ENCODE peak calls at places on chromosomes 3 and 15, in seven cellular contexts. J, Q, H, N, P, F and E are unnamed samples.

GRCh38 chr3:157290761-157291160 is 130.8 kb upstream of the CCNL1 start:
- DNase-seq in N (no peak), F (no peak), H (no peak), P (no peak), J (no peak), Q (no peak), E (no peak)

GRCh38 chr15:75231836-75232235 is 26.3 kb upstream of the GOLGA6C start:
- DNase-seq in Q (no peak), J (no peak), N (no peak), F (no peak), P (no peak), H (no peak), E (no peak)

GRCh38 chr15:75639709-75640482 is at the start of gene IMP3:
- DNase-seq in P (peak), Q (peak), F (peak), H (peak), J (peak), N (peak), E (peak)

GRCh38 chr15:28918141-28918983 is 32.6 kb downstream of the APBA2 start:
- DNase-seq in Q (no peak), H (no peak), P (no peak), J (no peak), N (no peak), F (peak), E (no peak)

GRCh38 chr3:107432013-107432515 is 54.8 kb downstream of the CCDC54 start:
- DNase-seq in P (no peak), N (peak), Q (no peak), F (no peak), H (no peak), J (no peak), E (no peak)

GRCh38 chr3:55246016-55246415 is 241.1 kb downstream of the WNT5A start:
- DNase-seq in H (no peak), Q (no peak), N (no peak), P (no peak), F (no peak), J (no peak), E (no peak)

GRCh38 chr15:100692671-100693070 is 90.3 kb downstream of the ASB7 start:
- DNase-seq in P (no peak), H (no peak), Q (no peak), J (no peak), N (no peak), F (no peak), E (no peak)

GRCh38 chr15:77266708-77267387 is 153.1 kb downstream of the PEAK1 start:
- DNase-seq in H (no peak), J (no peak), F (no peak), Q (no peak), N (no peak), P (peak), E (no peak)

GRCh38 chr3:112793311-112794081 is 53.2 kb downstream of the CD200R1L start:
- DNase-seq in Q (no peak), J (no peak), N (no peak), P (no peak), F (no peak), H (no peak), E (no peak)

GRCh38 chr3:18772699-18773305 is 347.7 kb upstream of the SATB1 start:
- DNase-seq in N (no peak), H (no peak), J (no peak), Q (no peak), P (no peak), F (no peak), E (no peak)

GRCh38 chr3:197750863-197751737 is 1.4 kb downstream of the FYTTD1 start:
- DNase-seq in J (peak), N (peak), H (peak), F (peak), P (peak), Q (peak), E (peak)

GRCh38 chr3:152100491-152101086 is 168.1 kb upstream of the MBNL1 start:
- DNase-seq in P (peak), J (no peak), N (no peak), F (no peak), H (no peak), Q (no peak), E (no peak)

GRCh38 chr15:25762015-25762662 is 101.0 kb downstream of the ATP10A start:
- DNase-seq in Q (no peak), N (no peak), J (no peak), F (no peak), P (no peak), H (no peak), E (no peak)

GRCh38 chr3:97235611-97236315 is 421.4 kb downstream of the EPHA6 start:
- DNase-seq in Q (no peak), P (peak), F (no peak), N (no peak), J (no peak), H (no peak), E (no peak)

GRCh38 chr3:132283440-132283839 is 33.8 kb upstream of the ACP3 start:
- DNase-seq in P (peak), Q (no peak), H (peak), J (no peak), F (no peak), N (no peak), E (no peak)

GRCh38 chr15:40793216-40793989 is 13.5 kb upstream of the ZFYVE19 start:
- DNase-seq in F (no peak), N (peak), H (no peak), Q (no peak), J (no peak), P (peak), E (no peak)

GRCh38 chr3:80771085-80771484 is 990.4 kb downstream of the GBE1 start:
- DNase-seq in Q (no peak), N (no peak), P (no peak), F (no peak), H (no peak), J (no peak), E (no peak)

GRCh38 chr15:41512512-41513281 is 930 bp downstream of the LTK start:
- DNase-seq in F (no peak), N (no peak), J (no peak), P (no peak), H (no peak), Q (no peak), E (no peak)

GRCh38 chr3:48493203-48493501 is 10.8 kb downstream of the SHISA5 start:
- DNase-seq in H (no peak), Q (no peak), P (no peak), F (no peak), J (peak), N (no peak), E (no peak)

GRCh38 chr3:38834110-38834509 is 18.1 kb upstream of the SCN10A start:
- DNase-seq in F (no peak), P (no peak), N (no peak), H (no peak), Q (no peak), J (peak), E (no peak)

GRCh38 chr15:32677238-32677750 is 35.8 kb downstream of the SCG5 start:
- DNase-seq in Q (no peak), F (no peak), P (no peak), H (no peak), N (no peak), J (no peak), E (no peak)

GRCh38 chr15:79675982-79676381 is 220.8 kb downstream of the MTHFS start:
- DNase-seq in F (no peak), H (no peak), J (no peak), N (no peak), P (no peak), Q (no peak), E (no peak)

GRCh38 chr15:39269821-39270220 is 311.1 kb upstream of the THBS1 start:
- DNase-seq in H (no peak), P (no peak), F (no peak), N (no peak), Q (no peak), J (no peak), E (no peak)

GRCh38 chr3:81352867-81353266 is 408.6 kb downstream of the GBE1 start:
- DNase-seq in H (peak), N (no peak), Q (no peak), P (no peak), J (no peak), F (no peak), E (no peak)

GRCh38 chr15:90594297-90594696 is 64.6 kb downstream of the CRTC3 start:
- DNase-seq in N (peak), P (no peak), J (peak), Q (peak), F (peak), H (peak), E (no peak)

GRCh38 chr3:192467230-192468186 is 259.8 kb downstream of the FGF12 start:
- DNase-seq in P (peak), H (peak), Q (peak), N (peak), J (no peak), F (peak), E (peak)

GRCh38 chr15:32029862-32030781 is at the start of gene CHRNA7:
- DNase-seq in F (peak), P (no peak), Q (no peak), J (peak), N (peak), H (peak), E (peak)

GRCh38 chr3:113910966-113911365 is 36.8 kb upstream of the ZDHHC23 start:
- DNase-seq in J (no peak), H (no peak), P (no peak), Q (no peak), N (no peak), F (no peak), E (no peak)

GRCh38 chr3:99699841-99700240 is 61.4 kb downstream of the COL8A1 start:
- DNase-seq in J (no peak), F (no peak), Q (no peak), P (no peak), N (no peak), H (no peak), E (no peak)

GRCh38 chr3:4980229-4981159 is 1.3 kb downstream of the BHLHE40 start:
- DNase-seq in Q (peak), P (peak), H (peak), F (peak), N (peak), J (peak), E (peak)

GRCh38 chr3:161415506-161416231 is 44.4 kb upstream of the SPTSSB start:
- DNase-seq in N (peak), Q (no peak), J (no peak), H (no peak), F (no peak), P (peak), E (no peak)

GRCh38 chr3:189466004-189466403 is 165.2 kb upstream of the TP63 start:
- DNase-seq in N (no peak), J (no peak), P (peak), Q (no peak), F (no peak), H (no peak), E (no peak)

GRCh38 chr3:184690236-184690883 is 21.5 kb downstream of the MAGEF1 start:
- DNase-seq in P (no peak), Q (no peak), H (no peak), J (no peak), N (no peak), F (no peak), E (no peak)

GRCh38 chr3:8767667-8768363 is 1.6 kb downstream of the OXTR start:
- DNase-seq in F (no peak), H (no peak), Q (no peak), J (no peak), N (peak), P (no peak), E (peak)

GRCh38 chr3:42544492-42545283 is 37.1 kb downstream of the SEC22C start:
- DNase-seq in H (no peak), F (peak), N (peak), Q (no peak), J (no peak), P (peak), E (no peak)

GRCh38 chr15:62541250-62541649 is 376.2 kb upstream of the C2CD4B start:
- DNase-seq in N (no peak), P (no peak), H (no peak), J (no peak), F (no peak), Q (no peak), E (no peak)

GRCh38 chr3:108132727-108133373 is 42.0 kb upstream of the CD47 start:
- DNase-seq in P (peak), N (no peak), J (no peak), Q (no peak), H (no peak), F (no peak), E (no peak)

GRCh38 chr3:50627407-50628051 is 10.6 kb downstream of the MAPKAPK3 start:
- DNase-seq in N (no peak), J (no peak), F (peak), H (peak), Q (no peak), P (peak), E (no peak)
- H3K27ac ChIP-seq in N (no peak), J (peak), F (no peak), H (no peak), Q (no peak), P (peak), E (no peak)

GRCh38 chr15:70855764-70856163 is 1.8 kb upstream of the LARP6 start:
- DNase-seq in H (no peak), P (no peak), Q (no peak), N (no peak), F (no peak), J (no peak), E (no peak)
- H3K27ac ChIP-seq in H (peak), P (peak), Q (no peak), N (no peak), F (peak), J (no peak), E (peak)

DNA sequence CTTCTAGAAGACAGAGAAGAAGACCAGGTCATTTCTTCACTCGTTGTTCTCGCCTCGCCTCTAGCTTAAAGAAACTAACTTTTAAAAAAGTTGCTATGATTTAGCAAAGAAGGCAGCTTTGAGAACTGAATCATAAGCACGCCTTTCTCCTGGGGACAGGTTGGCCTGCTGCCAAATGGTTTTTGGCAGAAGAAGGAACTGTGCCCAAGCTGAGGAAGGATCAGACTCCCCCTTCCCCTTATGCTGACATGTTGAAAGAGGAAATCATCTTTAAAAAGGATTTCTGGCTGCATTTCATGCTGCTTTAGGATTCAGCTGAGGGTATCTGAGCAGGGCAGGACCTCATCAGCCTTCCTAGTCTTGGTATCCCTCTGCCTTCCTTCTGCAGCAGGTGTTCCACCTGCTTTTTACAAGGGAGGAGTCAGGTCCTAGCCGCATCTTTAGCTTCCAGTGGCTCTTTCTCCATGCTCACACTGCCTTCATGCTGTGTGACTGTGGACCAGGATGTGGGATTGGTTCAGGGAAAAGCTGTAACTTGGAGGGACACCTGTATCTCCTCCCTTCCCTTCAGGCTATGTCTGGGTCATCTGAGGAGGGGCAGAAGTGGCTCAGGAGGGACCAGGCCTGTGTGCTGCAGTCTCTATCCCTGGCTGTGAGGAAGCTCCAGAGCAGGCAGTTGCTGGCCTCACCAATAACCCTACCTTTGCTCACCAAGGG is 34.1 kb upstream of the HACD2 start:
- DNase-seq in H (peak), P (peak), J (no peak), N (peak), F (peak), Q (no peak), E (peak)
- H3K27ac ChIP-seq in H (peak), P (peak), J (no peak), N (no peak), F (peak), Q (no peak), E (peak)

GRCh38 chr3:37509069-37509468 is 334.7 kb upstream of the LRRFIP2 start:
- DNase-seq in P (no peak), H (no peak), F (no peak), Q (no peak), J (no peak), N (no peak), E (no peak)
- H3K27ac ChIP-seq in P (no peak), H (no peak), F (no peak), Q (no peak), J (no peak), N (no peak), E (no peak)

DNA sequence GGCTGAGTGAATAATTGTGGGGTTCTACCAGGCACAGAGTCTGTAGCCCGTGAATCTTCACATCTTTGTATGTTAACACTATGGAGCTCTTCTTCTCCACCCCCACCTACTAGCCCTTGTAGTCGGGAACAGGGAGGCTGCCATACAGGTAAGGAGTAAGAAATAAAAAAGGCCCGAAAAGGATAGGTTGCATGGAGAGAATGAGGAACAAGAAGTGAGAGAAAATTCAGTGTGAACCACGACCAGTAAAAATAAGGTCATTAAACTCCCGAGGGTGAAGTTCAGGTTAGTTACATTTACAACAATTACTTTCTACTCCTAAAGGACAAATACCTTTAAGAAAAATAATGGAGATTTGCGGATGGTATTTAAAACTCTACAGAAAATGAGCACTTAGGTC is 53.3 kb downstream of the OSBPL10 start:
- DNase-seq in P (no peak), H (no peak), Q (no peak), J (no peak), N (no peak), F (no peak), E (no peak)
- H3K27ac ChIP-seq in P (no peak), H (no peak), Q (no peak), J (no peak), N (no peak), F (no peak), E (no peak)